ENCODE peak calls at places on chromosomes 16 and 17, in eight cellular contexts. O is activated T-cell treated with anti-CD3 and anti-CD28 coated beads, Interleukin-2, amount 50 U/mL, for 1 hour; I is EL; L is dermis blood vessel endothelial cell; C is naive thymus-derived CD8-positive, alpha-beta T cell; B is endothelial cell; Z is right lobe of liver; D is fibroblast of pulmonary artery. M is an unnamed sample.

GRCh38 chr17:73304971-73305786 is 6.6 kb downstream of the CDC42EP4 start:
- DNase-seq in O (no peak), I (peak), L (peak), C (no peak), B (peak), Z (peak), D (peak), M (no peak)

GRCh38 chr16:89344314-89344828 is 126.9 kb downstream of the ZNF778 start:
- DNase-seq in O (no peak), I (no peak), L (no peak), C (no peak), B (no peak), Z (no peak), D (no peak), M (no peak)

GRCh38 chr16:15583526-15583925 is 59.4 kb downstream of the MARF1 start:
- DNase-seq in O (no peak), I (no peak), L (no peak), C (no peak), B (no peak), Z (no peak), D (no peak), M (no peak)

GRCh38 chr16:70390774-70391173 is 44.1 kb downstream of the DDX19A start:
- DNase-seq in O (no peak), I (no peak), L (no peak), C (no peak), B (no peak), Z (no peak), D (no peak), M (no peak)

GRCh38 chr17:37160940-37161339 is 212.2 kb downstream of the AATF start:
- DNase-seq in O (no peak), I (peak), L (peak), C (no peak), B (no peak), Z (no peak), D (peak), M (no peak)

GRCh38 chr17:6555331-6556120 is 829 bp downstream of the PITPNM3 start:
- DNase-seq in O (no peak), I (peak), L (peak), C (no peak), B (no peak), Z (no peak), D (no peak), M (no peak)

GRCh38 chr16:53768167-53768566 is 64.2 kb downstream of the FTO start:
- DNase-seq in O (no peak), I (no peak), L (no peak), C (no peak), B (no peak), Z (no peak), D (peak), M (no peak)

GRCh38 chr16:49179714-49180330 is 101.8 kb downstream of the CBLN1 start:
- DNase-seq in O (no peak), I (no peak), L (no peak), C (no peak), B (no peak), Z (no peak), D (no peak), M (no peak)

GRCh38 chr16:27293343-27293742 is 20.4 kb upstream of the IL4R start:
- DNase-seq in O (no peak), I (no peak), L (no peak), C (no peak), B (no peak), Z (no peak), D (no peak), M (no peak)

GRCh38 chr16:49826515-49826914 is 29.4 kb downstream of the ZNF423 start:
- DNase-seq in O (no peak), I (no peak), L (peak), C (no peak), B (no peak), Z (no peak), D (no peak), M (no peak)

GRCh38 chr17:81340606-81341346 is 45.7 kb upstream of the SLC38A10 start:
- DNase-seq in O (no peak), I (no peak), L (peak), C (no peak), B (no peak), Z (no peak), D (peak), M (no peak)

GRCh38 chr17:48259710-48260291 is 152.2 kb downstream of the SNX11 start:
- DNase-seq in O (no peak), I (peak), L (peak), C (no peak), B (no peak), Z (no peak), D (peak), M (no peak)

GRCh38 chr17:68599091-68599872 is 1.9 kb downstream of the FAM20A start:
- DNase-seq in O (no peak), I (peak), L (no peak), C (no peak), B (no peak), Z (no peak), D (no peak), M (no peak)

GRCh38 chr16:31009894-31010293 is 544 bp downstream of the STX1B start:
- DNase-seq in O (no peak), I (peak), L (no peak), C (no peak), B (no peak), Z (no peak), D (no peak), M (no peak)

GRCh38 chr17:35227546-35227945 is 15.3 kb upstream of the SLFN5 start:
- DNase-seq in O (no peak), I (no peak), L (no peak), C (no peak), B (no peak), Z (no peak), D (no peak), M (no peak)

GRCh38 chr17:39730095-39730921 is at the start of gene MIEN1:
- DNase-seq in O (peak), I (peak), L (peak), C (peak), B (peak), Z (peak), D (peak), M (peak)

GRCh38 chr17:17269926-17270773 is 10.9 kb downstream of the COPS3 start:
- DNase-seq in O (peak), I (no peak), L (peak), C (peak), B (peak), Z (no peak), D (no peak), M (no peak)

GRCh38 chr17:79788455-79788854 is 8.4 kb downstream of the CBX8 start:
- DNase-seq in O (no peak), I (no peak), L (no peak), C (no peak), B (no peak), Z (no peak), D (no peak), M (no peak)

GRCh38 chr17:39738568-39738901 is 797 bp downstream of the GRB7 start:
- DNase-seq in O (peak), I (peak), L (no peak), C (peak), B (no peak), Z (peak), D (no peak), M (peak)

GRCh38 chr17:55318081-55318480 is 53.3 kb downstream of the HLF start:
- DNase-seq in O (no peak), I (no peak), L (no peak), C (no peak), B (no peak), Z (no peak), D (no peak), M (no peak)

GRCh38 chr16:86252596-86252995 is 257.7 kb upstream of the FOXF1 start:
- DNase-seq in O (no peak), I (peak), L (peak), C (no peak), B (peak), Z (no peak), D (peak), M (no peak)

GRCh38 chr16:81937305-81938038 is 73.8 kb downstream of the SDR42E1 start:
- DNase-seq in O (no peak), I (no peak), L (peak), C (no peak), B (no peak), Z (no peak), D (peak), M (no peak)

GRCh38 chr16:27245276-27246231 is 23.0 kb downstream of the NSMCE1 start:
- DNase-seq in O (peak), I (peak), L (peak), C (no peak), B (no peak), Z (no peak), D (peak), M (no peak)

GRCh38 chr17:12627177-12627629 is 38.5 kb upstream of the MYOCD start:
- DNase-seq in O (no peak), I (peak), L (no peak), C (no peak), B (no peak), Z (no peak), D (peak), M (no peak)

GRCh38 chr17:40722146-40722720 is 18.7 kb upstream of the KRT24 start:
- DNase-seq in O (no peak), I (no peak), L (no peak), C (no peak), B (no peak), Z (no peak), D (no peak), M (no peak)

GRCh38 chr17:21043296-21044232 is 753 bp upstream of the USP22 start:
- DNase-seq in O (peak), I (peak), L (peak), C (peak), B (peak), Z (peak), D (peak), M (peak)

GRCh38 chr16:88387941-88388627 is 5.3 kb downstream of the ZNF469 start:
- DNase-seq in O (no peak), I (peak), L (peak), C (no peak), B (no peak), Z (no peak), D (peak), M (no peak)

GRCh38 chr17:31394544-31394943 is 3.1 kb downstream of the RAB11FIP4 start:
- DNase-seq in O (peak), I (peak), L (peak), C (peak), B (peak), Z (peak), D (peak), M (peak)

GRCh38 chr16:22782299-22782698 is 31.7 kb upstream of the HS3ST2 start:
- DNase-seq in O (no peak), I (no peak), L (peak), C (no peak), B (peak), Z (peak), D (no peak), M (no peak)

GRCh38 chr17:72515291-72516065 is 394.7 kb downstream of the SOX9 start:
- DNase-seq in O (no peak), I (peak), L (no peak), C (no peak), B (no peak), Z (no peak), D (peak), M (no peak)

GRCh38 chr17:37062036-37062435 is 113.3 kb downstream of the AATF start:
- DNase-seq in O (no peak), I (no peak), L (no peak), C (no peak), B (no peak), Z (no peak), D (no peak), M (no peak)

GRCh38 chr17:65856865-65857264 is 295.4 kb upstream of the AXIN2 start:
- DNase-seq in O (no peak), I (peak), L (no peak), C (no peak), B (no peak), Z (no peak), D (peak), M (no peak)

GRCh38 chr17:35051183-35051578 is 12.3 kb downstream of the RFFL start:
- DNase-seq in O (no peak), I (no peak), L (peak), C (peak), B (no peak), Z (no peak), D (peak), M (no peak)

GRCh38 chr16:86602521-86602920 is 24.2 kb downstream of the FOXL1 start:
- DNase-seq in O (no peak), I (no peak), L (no peak), C (no peak), B (no peak), Z (no peak), D (no peak), M (no peak)

GRCh38 chr16:83356266-83356665 is 451.5 kb upstream of the HSBP1 start:
- DNase-seq in O (no peak), I (peak), L (peak), C (no peak), B (peak), Z (no peak), D (peak), M (no peak)

GRCh38 chr16:81429045-81429521 is 15.5 kb upstream of the CMIP start:
- DNase-seq in O (no peak), I (peak), L (peak), C (no peak), B (peak), Z (peak), D (peak), M (no peak)

GRCh38 chr16:3549906-3550305 is 27.3 kb downstream of the NLRC3 start:
- DNase-seq in O (no peak), I (no peak), L (no peak), C (no peak), B (no peak), Z (no peak), D (no peak), M (no peak)

M was measured in CD4-positive, alpha-beta T cell.